ENCODE peak calls at places on chromosome 14, in ten cellular contexts. I, Q, Y, A, X, J, R, Z, D and N are unnamed samples.
A peak's percentile ranks its signal among the peaks of the same experiment; 100 is the strongest.

GRCh38 chr14:95895720-95896119 is 19.1 kb downstream of the TUNAR start:
- DNase-seq in I (no peak), Q (no peak), Y (no peak), A (no peak), X (no peak), J (peak; percentile 82), R (no peak), Z (no peak), D (no peak), N (no peak)

GRCh38 chr14:68292467-68293334 is 473.1 kb downstream of the RAD51B start:
- DNase-seq in I (no peak), Q (no peak), Y (no peak), A (no peak), X (no peak), J (no peak), R (no peak), Z (no peak), D (no peak), N (no peak)

GRCh38 chr14:106228541-106229158 is 702.3 kb downstream of the TMEM121 start:
- DNase-seq in I (no peak), Q (no peak), Y (no peak), A (no peak), X (no peak), J (no peak), R (no peak), Z (no peak), D (no peak), N (no peak)

GRCh38 chr14:78519863-78520262 is 349.7 kb downstream of the NRXN3 start:
- DNase-seq in I (no peak), Q (no peak), Y (peak; percentile 7), A (no peak), X (no peak), J (peak; percentile 53), R (no peak), Z (no peak), D (no peak), N (no peak)

GRCh38 chr14:53399057-53399456 is 245.9 kb upstream of the DDHD1 start:
- DNase-seq in I (no peak), Q (no peak), Y (no peak), A (no peak), X (no peak), J (peak; percentile 44), R (no peak), Z (no peak), D (no peak), N (no peak)

GRCh38 chr14:37036669-37037341 is 135.6 kb downstream of the SLC25A21 start:
- DNase-seq in I (peak; percentile 6), Q (no peak), Y (no peak), A (no peak), X (no peak), J (no peak), R (no peak), Z (no peak), D (no peak), N (no peak)

GRCh38 chr14:93045211-93045674 is 70.5 kb downstream of the ITPK1 start:
- DNase-seq in I (no peak), Q (no peak), Y (no peak), A (no peak), X (no peak), J (peak; percentile 83), R (no peak), Z (no peak), D (no peak), N (no peak)

GRCh38 chr14:68884031-68885030 is 91.5 kb upstream of the ZFP36L1 start:
- DNase-seq in I (peak; percentile 77), Q (peak; percentile 36), Y (no peak), A (no peak), X (peak; percentile 27), J (no peak), R (no peak), Z (no peak), D (no peak), N (peak; percentile 75)

DNA sequence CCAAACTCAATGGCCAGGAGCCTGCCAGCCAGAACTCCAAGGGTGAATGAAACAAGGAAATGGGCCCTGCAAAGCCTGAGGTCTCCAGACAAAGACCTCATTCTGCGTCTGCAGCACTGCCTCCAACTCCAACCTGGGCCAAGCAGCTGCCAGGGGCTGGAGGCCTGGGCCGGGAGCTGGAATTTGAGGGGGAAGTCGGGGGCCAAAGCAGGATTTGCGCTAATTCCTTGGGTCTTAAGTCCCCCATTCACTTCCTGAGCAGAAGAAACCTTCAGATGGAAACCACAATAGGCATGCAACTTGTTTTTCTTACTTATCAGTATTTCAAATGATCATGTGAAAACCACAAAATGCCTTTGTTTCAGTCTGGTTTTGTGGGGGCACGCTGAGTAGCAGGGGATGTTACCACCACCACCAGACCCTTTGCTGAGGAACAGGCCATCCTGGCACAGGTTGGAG is 23.0 kb upstream of the TC2N start:
- DNase-seq in I (no peak), Q (no peak), Y (no peak), A (no peak), X (no peak), J (no peak), R (no peak), Z (no peak), D (no peak), N (no peak)
- H3K27ac ChIP-seq in I (no peak overlapping the region), Q (no peak overlapping the region), Y (peak overlapping the region; percentile 42), A (peak overlapping the region; percentile 84), X (peak overlapping the region; percentile 13), J (no peak overlapping the region), R (peak overlapping the region; percentile 31), Z (peak overlapping the region; percentile 34), D (no peak overlapping the region), N (no peak overlapping the region)

GRCh38 chr14:99276482-99276881 is 4.5 kb upstream of the BCL11B start:
- DNase-seq in I (no peak), Q (no peak), Y (no peak), A (no peak), X (no peak), J (no peak), R (no peak), Z (no peak), D (no peak), N (no peak)

GRCh38 chr14:99273724-99274345 is 1.8 kb upstream of the BCL11B start:
- DNase-seq in I (no peak), Q (no peak), Y (no peak), A (no peak), X (no peak), J (no peak), R (peak; percentile 45), Z (no peak), D (no peak), N (no peak)

GRCh38 chr14:99273025-99273723 is 1.2 kb upstream of the BCL11B start:
- DNase-seq in I (no peak), Q (no peak), Y (no peak), A (no peak), X (no peak), J (peak; percentile 84), R (peak; percentile 54), Z (no peak), D (no peak), N (no peak)

GRCh38 chr14:99275222-99275584 is 3.2 kb upstream of the BCL11B start:
- DNase-seq in I (no peak), Q (no peak), Y (no peak), A (no peak), X (no peak), J (no peak), R (no peak), Z (no peak), D (no peak), N (no peak)

DNA sequence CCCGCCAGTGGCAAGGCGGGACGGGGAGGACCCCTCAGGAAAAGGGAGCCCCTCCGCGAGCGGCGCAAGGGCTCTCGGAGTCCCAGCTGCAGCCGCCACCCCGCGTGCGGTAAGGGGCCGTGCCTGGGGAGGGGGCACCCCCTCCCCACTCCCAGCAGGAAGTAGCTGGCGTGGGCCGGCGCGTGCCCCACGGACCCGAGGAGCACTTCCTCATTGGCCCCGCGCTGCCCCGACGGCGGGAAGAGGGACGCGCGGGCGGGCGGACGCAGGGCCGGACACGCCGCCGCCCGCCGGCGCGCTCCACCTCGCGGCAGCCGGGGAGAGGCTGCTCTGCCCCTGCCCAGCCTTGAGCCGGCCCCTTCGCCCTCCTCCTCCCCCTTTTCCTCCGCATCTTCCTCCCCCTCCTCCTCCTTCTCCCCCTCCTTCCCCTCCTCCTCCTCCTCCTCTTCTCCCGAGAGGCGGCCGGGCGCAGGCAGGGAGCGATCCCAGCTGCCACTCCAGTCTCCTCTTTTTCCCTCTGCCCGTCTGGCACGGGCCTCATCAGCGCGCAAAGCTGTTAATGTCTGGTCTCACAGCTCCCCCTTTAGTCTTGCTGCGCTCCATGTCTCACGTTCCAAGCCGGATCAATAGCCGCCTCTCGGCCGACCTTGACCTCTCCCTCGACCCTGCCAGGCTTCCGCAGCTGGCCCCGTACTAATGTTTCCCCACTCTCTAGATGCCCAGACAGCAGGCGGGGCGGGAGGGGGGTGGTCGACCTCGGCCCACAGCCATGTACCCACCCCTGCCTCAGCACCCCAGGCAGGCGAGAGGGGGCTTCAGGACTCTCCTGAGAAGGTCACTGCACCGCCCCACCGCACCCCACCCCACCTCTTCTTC is 2.6 kb upstream of the BCL11B start:
- DNase-seq in I (no peak), Q (peak; percentile 41), Y (no peak), A (no peak), X (peak; percentile 77), J (peak; percentile 97), R (peak; percentile 61), Z (no peak), D (no peak), N (peak; percentile 72)
- H3K27ac ChIP-seq in I (no peak overlapping the region), Q (no peak overlapping the region), Y (no peak overlapping the region), A (no peak overlapping the region), X (no peak overlapping the region), J (no peak overlapping the region), R (no peak overlapping the region), Z (no peak overlapping the region), D (peak overlapping the region; percentile 28), N (peak overlapping the region; percentile 77)

GRCh38 chr14:101843038-101843437 is 81.5 kb downstream of the PPP2R5C start:
- DNase-seq in I (no peak), Q (no peak), Y (no peak), A (no peak), X (no peak), J (no peak), R (no peak), Z (no peak), D (no peak), N (no peak)
- H3K27ac ChIP-seq in I (no peak overlapping the region), Q (no peak overlapping the region), Y (no peak overlapping the region), A (no peak overlapping the region), X (no peak overlapping the region), J (no peak overlapping the region), R (no peak overlapping the region), Z (no peak overlapping the region), D (no peak overlapping the region), N (no peak overlapping the region)

GRCh38 chr14:20679907-20680306 is 4.5 kb upstream of the RNASE4 start:
- DNase-seq in I (no peak), Q (peak; percentile 34), Y (no peak), A (no peak), X (no peak), J (no peak), R (no peak), Z (peak; percentile 60), D (no peak), N (no peak)

GRCh38 chr14:20681348-20682126 is 2.8 kb upstream of the RNASE4 start:
- DNase-seq in I (no peak), Q (peak; percentile 72), Y (peak; percentile 98), A (peak; percentile 85), X (peak; percentile 76), J (peak; percentile 91), R (peak; percentile 87), Z (peak; percentile 88), D (peak; percentile 79), N (no peak)

GRCh38 chr14:20682127-20682434 is 2.3 kb upstream of the RNASE4 start:
- DNase-seq in I (no peak), Q (no peak), Y (no peak), A (no peak), X (no peak), J (no peak), R (no peak), Z (no peak), D (no peak), N (no peak)

GRCh38 chr14:20680843-20681347 is 3.5 kb upstream of the RNASE4 start:
- DNase-seq in I (no peak), Q (no peak), Y (no peak), A (peak; percentile 59), X (no peak), J (no peak), R (no peak), Z (no peak), D (no peak), N (no peak)

GRCh38 chr14:20680363-20680762 is 4.0 kb upstream of the RNASE4 start:
- DNase-seq in I (no peak), Q (no peak), Y (no peak), A (no peak), X (no peak), J (no peak), R (no peak), Z (no peak), D (no peak), N (no peak)
- H3K27ac ChIP-seq in I (no peak overlapping the region), Q (no peak overlapping the region), Y (peak overlapping the region; percentile 100), A (no peak overlapping the region), X (no peak overlapping the region), J (no peak overlapping the region), R (no peak overlapping the region), Z (no peak overlapping the region), D (no peak overlapping the region), N (no peak overlapping the region)